ENCODE peak calls at places on chromosomes 7 and 10, in five cellular contexts. O is A549, C is heart right ventricle, G is uterus, Q is cardiac fibroblast. U is an unnamed sample.

GRCh38 chr10:33376976-33377657 is 42.6 kb upstream of the NRP1 start:
- DNase-seq in O (no peak), C (no peak), G (no peak), Q (peak; percentile 61), U (no peak)

GRCh38 chr10:98172495-98172894 is 38.0 kb downstream of the R3HCC1L start:
- DNase-seq in O (no peak), C (no peak), G (no peak), Q (no peak), U (no peak)

GRCh38 chr10:35345383-35345742 is 9.1 kb downstream of the CCNY start:
- DNase-seq in O (no peak), C (no peak), G (no peak), Q (no peak), U (no peak)

GRCh38 chr10:31702005-31702404 is 226.6 kb downstream of the ARHGAP12 start:
- DNase-seq in O (no peak), C (no peak), G (no peak), Q (no peak), U (no peak)

GRCh38 chr7:65475734-65476319 is 102.2 kb downstream of the ZNF92 start:
- DNase-seq in O (no peak), C (no peak), G (no peak), Q (no peak), U (no peak)

GRCh38 chr7:24778543-24779282 is 21.4 kb upstream of the GSDME start:
- DNase-seq in O (no peak), C (no peak), G (no peak), Q (peak; percentile 73), U (peak; percentile 39)

GRCh38 chr7:121406866-121407439 is 10.8 kb upstream of the FAM3C start:
- DNase-seq in O (no peak), C (no peak), G (no peak), Q (no peak), U (no peak)

GRCh38 chr7:33449847-33450246 is 320.5 kb downstream of the BBS9 start:
- DNase-seq in O (no peak), C (no peak), G (no peak), Q (no peak), U (no peak)

GRCh38 chr7:39083781-39084180 is 106.1 kb downstream of the POU6F2 start:
- DNase-seq in O (no peak), C (no peak), G (no peak), Q (no peak), U (no peak)

GRCh38 chr7:28815928-28816373 is 142.2 kb downstream of the TRIL start:
- DNase-seq in O (no peak), C (no peak), G (no peak), Q (no peak), U (peak; percentile 50)

GRCh38 chr10:75203724-75204123 is 6.9 kb upstream of the VDAC2 start:
- DNase-seq in O (no peak), C (peak; percentile 40), G (no peak), Q (no peak), U (no peak)

GRCh38 chr10:16995867-16996529 is 133.6 kb downstream of the CUBN start:
- DNase-seq in O (no peak), C (peak; percentile 48), G (no peak), Q (peak; percentile 86), U (no peak)

GRCh38 chr10:127979017-127979416 is 72.1 kb downstream of the PTPRE start:
- DNase-seq in O (no peak), C (no peak), G (no peak), Q (peak; percentile 26), U (no peak)

GRCh38 chr7:80410081-80410480 is 101.8 kb downstream of the GNAT3 start:
- DNase-seq in O (no peak), C (no peak), G (no peak), Q (no peak), U (no peak)

GRCh38 chr10:31359979-31360378 is 41.0 kb downstream of the ZEB1 start:
- DNase-seq in O (no peak), C (no peak), G (no peak), Q (peak; percentile 34), U (no peak)

GRCh38 chr7:127304087-127304486 is 51.3 kb upstream of the GRM8 start:
- DNase-seq in O (no peak), C (no peak), G (no peak), Q (no peak), U (no peak)

GRCh38 chr10:7956508-7956907 is 98.0 kb upstream of the GATA3 start:
- DNase-seq in O (no peak), C (no peak), G (no peak), Q (peak; percentile 81), U (peak; percentile 62)

GRCh38 chr7:101488826-101489572 is 126.3 kb downstream of the COL26A1 start:
- DNase-seq in O (no peak), C (no peak), G (no peak), Q (no peak), U (no peak)

GRCh38 chr7:39567294-39567693 is 1.1 kb downstream of the YAE1 start:
- DNase-seq in O (no peak), C (no peak), G (no peak), Q (peak; percentile 26), U (no peak)

GRCh38 chr10:88541116-88541626 is 41.9 kb downstream of the RNLS start:
- DNase-seq in O (no peak), C (no peak), G (no peak), Q (peak; percentile 85), U (no peak)

GRCh38 chr10:69329721-69330178 is 51.5 kb downstream of the HK1 start:
- DNase-seq in O (no peak), C (no peak), G (no peak), Q (no peak), U (no peak)

GRCh38 chr7:111424768-111425167 is 137.5 kb downstream of the IMMP2L start:
- DNase-seq in O (no peak), C (no peak), G (no peak), Q (peak; percentile 12), U (no peak)

GRCh38 chr7:122884186-122884585 is 2.1 kb downstream of the CADPS2 start:
- DNase-seq in O (no peak), C (no peak), G (no peak), Q (no peak), U (no peak)

GRCh38 chr10:132102717-132103110 is 37.0 kb downstream of the JAKMIP3 start:
- DNase-seq in O (no peak), C (no peak), G (no peak), Q (no peak), U (no peak)

GRCh38 chr10:130994191-130994590 is 317.3 kb downstream of the TCERG1L start:
- DNase-seq in O (no peak), C (no peak), G (no peak), Q (no peak), U (no peak)

GRCh38 chr7:50409856-50410468 is 40.2 kb downstream of the FIGNL1 start:
- DNase-seq in O (no peak), C (no peak), G (no peak), Q (no peak), U (peak; percentile 57)

GRCh38 chr10:96650958-96651357 is 64.1 kb upstream of the TM9SF3 start:
- DNase-seq in O (no peak), C (no peak), G (no peak), Q (no peak), U (no peak)

GRCh38 chr7:13282377-13282980 is 595.0 kb downstream of the ARL4A start:
- DNase-seq in O (no peak), C (no peak), G (no peak), Q (peak; percentile 56), U (no peak)

GRCh38 chr10:17479015-17479615 is 24.7 kb upstream of the ST8SIA6 start:
- DNase-seq in O (no peak), C (no peak), G (no peak), Q (no peak), U (no peak)

GRCh38 chr10:24385776-24386175 is 176.8 kb downstream of the KIAA1217 start:
- DNase-seq in O (no peak), C (no peak), G (no peak), Q (peak; percentile 79), U (no peak)

GRCh38 chr7:135333196-135333595 is 99.6 kb downstream of the STRA8 start:
- DNase-seq in O (no peak), C (no peak), G (no peak), Q (no peak), U (no peak)

GRCh38 chr7:120743128-120743527 is 114.8 kb downstream of the TSPAN12 start:
- DNase-seq in O (no peak), C (no peak), G (no peak), Q (no peak), U (no peak)

GRCh38 chr10:6416892-6417512 is 163.1 kb downstream of the PRKCQ start:
- DNase-seq in O (peak; percentile 71), C (no peak), G (no peak), Q (peak; percentile 64), U (peak; percentile 56)

GRCh38 chr7:87223666-87224065 is 4.1 kb upstream of the TMEM243 start:
- DNase-seq in O (no peak), C (no peak), G (no peak), Q (no peak), U (no peak)

GRCh38 chr7:7944619-7945282 is 23.8 kb upstream of the GLCCI1 start:
- DNase-seq in O (no peak), C (no peak), G (no peak), Q (no peak), U (peak; percentile 65)

GRCh38 chr7:43954524-43955228 is 28.4 kb downstream of the UBE2D4 start:
- DNase-seq in O (peak; percentile 53), C (peak; percentile 25), G (no peak), Q (peak; percentile 65), U (peak; percentile 63)
- TF ChIP-seq CTCF in O (peak; percentile 39), C (peak; percentile 45), G (no peak), Q (peak; percentile 48), U (peak; percentile 55)

GRCh38 chr10:13797171-13797570 is 210.4 kb downstream of the PRPF18 start:
- DNase-seq in O (no peak), C (no peak), G (no peak), Q (no peak), U (no peak)
- TF ChIP-seq CTCF in O (no peak), C (no peak), G (no peak), Q (no peak), U (no peak)

DNA sequence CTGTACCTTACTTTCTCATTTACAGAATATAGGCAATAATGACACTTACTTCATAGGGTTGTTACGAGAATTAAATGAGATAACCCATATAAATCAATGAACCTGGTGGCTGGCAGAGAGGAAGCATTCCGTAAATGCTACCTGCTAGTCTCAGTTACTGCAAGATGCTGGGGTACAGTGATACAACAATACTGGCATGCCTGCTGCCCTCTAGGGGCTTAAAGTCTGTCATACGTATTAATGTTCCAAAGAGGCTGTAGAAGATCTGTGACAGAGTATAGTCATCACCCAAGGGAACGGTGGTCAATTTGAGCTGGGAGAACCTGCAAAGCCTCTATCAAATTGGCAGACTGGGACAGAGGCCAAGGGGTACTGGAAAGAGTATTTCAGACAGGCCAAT is 421.5 kb downstream of the GPAM start:
- DNase-seq in O (no peak), C (no peak), G (no peak), Q (no peak), U (no peak)
- TF ChIP-seq CTCF in O (no peak), C (no peak), G (no peak), Q (no peak), U (no peak)

DNA sequence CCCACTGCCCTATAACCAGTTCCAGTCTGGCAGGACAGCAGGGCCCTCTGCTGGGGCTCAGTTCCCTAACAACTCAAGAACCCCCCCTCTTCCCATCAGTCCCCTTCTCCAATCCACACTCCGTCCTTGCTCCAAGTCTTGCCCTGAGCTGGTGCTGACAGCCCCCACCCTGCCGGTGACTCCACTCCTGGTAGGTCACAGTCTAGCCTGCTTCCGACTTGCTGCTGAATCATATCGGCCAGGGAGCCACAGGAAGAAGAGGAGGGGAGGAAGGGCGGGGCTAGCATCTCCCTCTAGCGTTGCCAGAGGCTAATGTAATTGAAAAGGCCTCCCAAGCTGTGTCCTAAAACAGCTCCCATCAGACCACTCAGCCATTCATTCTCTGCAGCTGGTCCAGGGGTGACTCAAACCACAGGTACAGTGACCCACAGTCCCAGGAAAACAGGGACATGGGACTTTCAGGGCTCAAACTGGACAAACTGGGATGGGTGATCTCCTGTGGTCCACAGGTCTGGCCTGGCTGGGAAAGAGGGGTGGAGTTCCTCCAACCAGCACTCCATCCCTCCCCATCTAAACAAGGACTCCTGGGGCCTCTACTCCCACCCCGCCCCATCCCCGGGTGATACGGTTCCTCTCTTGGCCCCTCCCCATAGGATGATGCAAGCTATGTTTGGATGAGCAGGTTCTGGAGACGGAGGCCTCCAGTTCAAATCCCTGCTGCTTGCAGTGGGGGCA is 158.8 kb downstream of the SH3PXD2A start:
- DNase-seq in O (peak; percentile 95), C (peak; percentile 74), G (peak; percentile 72), Q (peak; percentile 88), U (peak; percentile 82)
- TF ChIP-seq CTCF in O (peak; percentile 34), C (peak; percentile 46), G (no peak), Q (peak; percentile 62), U (peak; percentile 13)